ENCODE peak calls at places on chromosomes 2 and 18, in nine cellular contexts. D is MCF 10A; Y is HEK293T; G is mesendoderm; Z is stimulated activated CD8-positive, alpha-beta memory T cell treated with anti-CD3 and anti-CD28 coated beads, Interleukin-15, amount 100 ng/mL, for 24 hours; E is Daoy; O is KBM-7; T is PC-3; V is GM23338. Q is an unnamed sample.

GRCh38 chr2:15307526-15307925 is 253.6 kb downstream of the NBAS start:
- DNase-seq in D (peak), Y (no peak), G (no peak), Z (no peak), E (no peak), O (no peak), T (peak), V (no peak), Q (no peak)

GRCh38 chr2:128178650-128179460 is 87.9 kb downstream of the UGGT1 start:
- DNase-seq in D (peak), Y (peak), G (peak), Z (no peak), E (peak), O (peak), T (peak), V (peak), Q (peak)

GRCh38 chr2:238466242-238466598 is 39.5 kb downstream of the ASB1 start:
- DNase-seq in D (no peak), Y (no peak), G (no peak), Z (no peak), E (no peak), O (no peak), T (peak), V (peak), Q (no peak)

GRCh38 chr2:981759-982158 is 31.1 kb downstream of the SNTG2 start:
- DNase-seq in D (no peak), Y (no peak), G (no peak), Z (no peak), E (no peak), O (no peak), T (no peak), V (no peak), Q (no peak)

GRCh38 chr2:58574873-58575272 is 333.7 kb upstream of the FANCL start:
- DNase-seq in D (no peak), Y (no peak), G (no peak), Z (no peak), E (no peak), O (no peak), T (peak), V (no peak), Q (no peak)

GRCh38 chr2:20617892-20618467 is 32.9 kb downstream of the HS1BP3 start:
- DNase-seq in D (peak), Y (peak), G (no peak), Z (no peak), E (peak), O (no peak), T (peak), V (no peak), Q (peak)

GRCh38 chr2:54422072-54422581 is 34.0 kb upstream of the SPTBN1 start:
- DNase-seq in D (no peak), Y (no peak), G (no peak), Z (no peak), E (no peak), O (peak), T (no peak), V (no peak), Q (no peak)

GRCh38 chr2:127514485-127514884 is 11.8 kb downstream of the IWS1 start:
- DNase-seq in D (no peak), Y (no peak), G (no peak), Z (no peak), E (no peak), O (no peak), T (no peak), V (peak), Q (no peak)

GRCh38 chr2:17821080-17821479 is 4.8 kb downstream of the MSGN1 start:
- DNase-seq in D (no peak), Y (no peak), G (no peak), Z (no peak), E (no peak), O (no peak), T (no peak), V (no peak), Q (no peak)

GRCh38 chr18:22226801-22227200 is 57.4 kb downstream of the GATA6 start:
- DNase-seq in D (no peak), Y (no peak), G (no peak), Z (no peak), E (no peak), O (no peak), T (no peak), V (no peak), Q (no peak)